ENCODE peak calls at places on chromosomes 16 and 17, in seven cellular contexts. H, S, Y, M, D, U and J are unnamed samples.

GRCh38 chr17:75012320-75013076 is at the start of gene MRPL58:
- DNase-seq in S (peak; percentile 96), M (peak; percentile 78), U (peak; percentile 76), D (peak; percentile 95), Y (no peak), H (no peak), J (peak; percentile 89)

GRCh38 chr17:81400154-81400938 is 5.1 kb downstream of the BAHCC1 start:
- DNase-seq in S (no peak), H (no peak), Y (no peak), U (no peak), M (no peak), D (no peak), J (no peak)

GRCh38 chr17:19986941-19987714 is 9.5 kb upstream of the AKAP10 start:
- DNase-seq in M (no peak), D (no peak), S (peak; percentile 32), U (no peak), H (no peak), Y (no peak), J (no peak)

GRCh38 chr17:31136319-31136718 is 41.5 kb downstream of the NF1 start:
- DNase-seq in Y (no peak), U (no peak), D (no peak), S (no peak), H (no peak), M (no peak), J (no peak)

GRCh38 chr16:89805136-89805905 is 11.1 kb downstream of the FANCA start:
- DNase-seq in U (no peak), S (no peak), Y (no peak), H (no peak), M (no peak), D (no peak), J (no peak)

GRCh38 chr17:4234406-4234805 is 29.4 kb downstream of the ANKFY1 start:
- DNase-seq in M (no peak), S (no peak), H (no peak), U (no peak), D (no peak), Y (no peak), J (no peak)

GRCh38 chr16:9521749-9522370 is 430.4 kb downstream of the HAPSTR1 start:
- DNase-seq in M (no peak), S (no peak), H (no peak), Y (no peak), U (no peak), D (no peak), J (no peak)

GRCh38 chr17:44804301-44805061 is 25.6 kb downstream of the GJC1 start:
- DNase-seq in Y (no peak), D (no peak), U (no peak), M (no peak), H (no peak), S (peak; percentile 54), J (no peak)

GRCh38 chr16:57815987-57816745 is 13.9 kb upstream of the KIFC3 start:
- DNase-seq in M (peak; percentile 80), S (peak; percentile 98), H (peak; percentile 95), Y (peak; percentile 78), U (no peak), D (peak; percentile 61), J (no peak)

GRCh38 chr16:83996481-83997252 is 28.6 kb downstream of the NECAB2 start:
- DNase-seq in D (no peak), H (no peak), U (no peak), S (no peak), Y (no peak), M (no peak), J (no peak)

GRCh38 chr17:50935201-50936124 is 69.3 kb upstream of the TOB1 start:
- DNase-seq in U (no peak), M (no peak), Y (peak; percentile 75), H (no peak), S (no peak), D (peak; percentile 70), J (no peak)

GRCh38 chr16:9258423-9259051 is 167.1 kb downstream of the HAPSTR1 start:
- DNase-seq in Y (no peak), S (no peak), D (peak; percentile 17), H (no peak), M (no peak), U (no peak), J (peak; percentile 37)

GRCh38 chr16:22189473-22190168 is 16.5 kb upstream of the EEF2K start:
- DNase-seq in Y (no peak), U (peak; percentile 96), S (peak; percentile 95), H (no peak), D (no peak), M (no peak), J (no peak)

GRCh38 chr16:73750639-73751038 is 546.0 kb upstream of the PSMD7 start:
- DNase-seq in D (no peak), Y (no peak), U (no peak), H (no peak), S (no peak), M (no peak), J (no peak)

GRCh38 chr17:4490637-4491061 is 8.0 kb upstream of the SPNS2 start:
- DNase-seq in M (no peak), H (no peak), U (no peak), S (no peak), D (no peak), Y (no peak), J (no peak)

GRCh38 chr16:80691111-80691761 is 113.2 kb downstream of the CDYL2 start:
- DNase-seq in D (no peak), U (no peak), H (no peak), Y (no peak), M (no peak), S (no peak), J (no peak)

GRCh38 chr17:33513769-33514168 is 220.7 kb upstream of the ASIC2 start:
- DNase-seq in M (no peak), D (no peak), Y (no peak), H (no peak), S (no peak), U (no peak), J (no peak)

GRCh38 chr16:64983983-64984382 is 137.9 kb downstream of the CDH11 start:
- DNase-seq in M (no peak), S (no peak), U (no peak), D (peak; percentile 61), H (no peak), Y (peak; percentile 12), J (no peak)

GRCh38 chr16:12341966-12342365 is 365.4 kb downstream of the SNX29 start:
- DNase-seq in D (no peak), Y (no peak), M (no peak), S (no peak), H (no peak), U (no peak), J (no peak)

GRCh38 chr17:40440166-40440565 is 3.1 kb upstream of the IGFBP4 start:
- DNase-seq in H (no peak), S (no peak), M (no peak), U (no peak), Y (no peak), D (no peak), J (no peak)

GRCh38 chr17:79836952-79837887 is 2.0 kb downstream of the CBX4 start:
- DNase-seq in M (peak; percentile 63), Y (no peak), U (no peak), S (peak; percentile 95), H (peak; percentile 95), D (peak; percentile 76), J (peak; percentile 85)

GRCh38 chr17:38579934-38580333 is 25.8 kb downstream of the SRCIN1 start:
- DNase-seq in H (no peak), S (no peak), U (no peak), Y (no peak), D (peak; percentile 94), M (peak; percentile 77), J (no peak)

GRCh38 chr17:68175905-68176304 is 71.9 kb upstream of the AMZ2 start:
- DNase-seq in Y (no peak), M (no peak), S (peak; percentile 65), U (no peak), H (no peak), D (no peak), J (no peak)

GRCh38 chr16:22291860-22292692 is 5.1 kb upstream of the POLR3E start:
- DNase-seq in U (no peak), Y (no peak), H (no peak), D (no peak), M (no peak), S (no peak), J (no peak)

GRCh38 chr16:2990891-2991290 is 10.6 kb upstream of the PKMYT1 start:
- DNase-seq in Y (no peak), D (no peak), H (no peak), S (no peak), U (no peak), M (no peak), J (no peak)

GRCh38 chr16:2795714-2796143 is 2.5 kb upstream of the PRSS41 start:
- DNase-seq in H (peak; percentile 28), S (no peak), M (no peak), Y (no peak), D (no peak), U (no peak), J (no peak)